ENCODE peak calls at places on chromosome 13, in ten cellular contexts. D is ascending aorta, N is mucosa of descending colon, W is breast epithelium, U is uterus, P is left lung, H is heart left ventricle, B is AG10803, G is kidney, E is BJ. T is an unnamed sample.

GRCh38 chr13:110012102-110012739 is 225.8 kb upstream of the IRS2 start:
- DNase-seq in D (no peak), N (no peak), W (no peak), U (no peak), P (no peak), H (no peak), B (peak), G (no peak), E (peak), T (no peak)

GRCh38 chr13:56755181-56755580 is 385.5 kb upstream of the PRR20A start:
- DNase-seq in D (no peak), N (no peak), W (no peak), U (no peak), P (no peak), H (no peak), B (no peak), G (no peak), E (no peak), T (peak)

GRCh38 chr13:110699148-110700145 is 6.5 kb downstream of the CARS2 start:
- DNase-seq in D (no peak), N (no peak), W (no peak), U (no peak), P (no peak), H (no peak), B (no peak), G (no peak), E (no peak), T (no peak)

GRCh38 chr13:101258071-101258470 is 158.2 kb downstream of the NALCN start:
- DNase-seq in D (no peak), N (no peak), W (no peak), U (no peak), P (no peak), H (no peak), B (peak), G (no peak), E (peak), T (no peak)

GRCh38 chr13:53198017-53198416 is 169.4 kb downstream of the OLFM4 start:
- DNase-seq in D (no peak), N (no peak), W (no peak), U (no peak), P (no peak), H (no peak), B (no peak), G (no peak), E (no peak), T (no peak)

GRCh38 chr13:110419391-110419791 is 112.3 kb downstream of the COL4A2 start:
- DNase-seq in D (no peak), N (no peak), W (no peak), U (no peak), P (no peak), H (no peak), B (no peak), G (no peak), E (no peak), T (no peak)

GRCh38 chr13:25232937-25233515 is 54.3 kb downstream of the MTMR6 start:
- DNase-seq in D (no peak), N (peak), W (no peak), U (no peak), P (no peak), H (no peak), B (peak), G (no peak), E (no peak), T (peak)

GRCh38 chr13:109812375-109812774 is 26.0 kb upstream of the IRS2 start:
- DNase-seq in D (no peak), N (no peak), W (no peak), U (no peak), P (no peak), H (no peak), B (no peak), G (peak), E (no peak), T (no peak)

GRCh38 chr13:31765441-31765840 is 26.1 kb downstream of the RXFP2 start:
- DNase-seq in D (no peak), N (no peak), W (no peak), U (no peak), P (no peak), H (no peak), B (peak), G (no peak), E (peak), T (no peak)

GRCh38 chr13:24684600-24684998 is 4.4 kb downstream of the ATP12A start:
- DNase-seq in D (no peak), N (no peak), W (no peak), U (no peak), P (no peak), H (no peak), B (peak), G (no peak), E (no peak), T (no peak)

GRCh38 chr13:26011996-26012688 is 39.7 kb downstream of the SHISA2 start:
- DNase-seq in D (no peak), N (peak), W (no peak), U (no peak), P (no peak), H (no peak), B (no peak), G (peak), E (no peak), T (no peak)

GRCh38 chr13:74869846-74870245 is 612.1 kb downstream of the TBC1D4 start:
- DNase-seq in D (no peak), N (no peak), W (no peak), U (no peak), P (no peak), H (no peak), B (no peak), G (no peak), E (no peak), T (no peak)

GRCh38 chr13:30156826-30157615 is 150.3 kb downstream of the KATNAL1 start:
- DNase-seq in D (no peak), N (no peak), W (no peak), U (no peak), P (no peak), H (no peak), B (no peak), G (no peak), E (no peak), T (no peak)

GRCh38 chr13:74444161-74444571 is 310.0 kb upstream of the KLF12 start:
- DNase-seq in D (no peak), N (no peak), W (no peak), U (no peak), P (no peak), H (no peak), B (peak), G (no peak), E (no peak), T (no peak)

GRCh38 chr13:38636756-38637155 is 50.1 kb upstream of the FREM2 start:
- DNase-seq in D (no peak), N (peak), W (no peak), U (no peak), P (no peak), H (no peak), B (no peak), G (no peak), E (no peak), T (peak)

GRCh38 chr13:102697929-102698648 is 3.2 kb upstream of the METTL21C start:
- DNase-seq in D (no peak), N (no peak), W (no peak), U (no peak), P (no peak), H (no peak), B (no peak), G (no peak), E (no peak), T (no peak)

GRCh38 chr13:56347014-56347413 is 793.7 kb upstream of the PRR20A start:
- DNase-seq in D (no peak), N (no peak), W (no peak), U (no peak), P (no peak), H (no peak), B (no peak), G (no peak), E (no peak), T (no peak)

GRCh38 chr13:59422646-59423045 is 741.1 kb downstream of the DIAPH3 start:
- DNase-seq in D (no peak), N (no peak), W (no peak), U (no peak), P (no peak), H (no peak), B (peak), G (no peak), E (no peak), T (no peak)

GRCh38 chr13:73754727-73755292 is 379.4 kb downstream of the KLF12 start:
- DNase-seq in D (no peak), N (peak), W (no peak), U (no peak), P (no peak), H (no peak), B (peak), G (no peak), E (no peak), T (no peak)

DNA sequence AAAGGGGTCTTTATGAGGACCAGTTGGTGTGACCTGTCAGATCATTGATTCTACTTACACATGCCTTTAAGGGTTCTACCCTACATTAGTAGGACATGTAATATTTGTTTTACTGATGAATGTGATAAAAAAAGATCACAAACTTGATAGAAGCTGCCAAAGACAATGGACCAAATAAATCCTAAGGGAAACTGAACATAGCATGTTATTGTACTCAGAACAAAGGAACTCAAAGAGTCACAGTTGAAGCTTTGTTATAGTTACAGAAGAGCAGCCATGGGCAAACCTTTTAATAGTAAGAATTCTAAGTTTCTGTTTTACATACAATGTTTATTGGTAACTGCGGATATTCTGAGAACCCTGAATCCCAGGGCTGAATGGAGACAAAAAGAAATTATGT is 780.1 kb downstream of the SLITRK6 start:
- DNase-seq in D (no peak), N (no peak), W (no peak), U (no peak), P (no peak), H (no peak), B (no peak), G (no peak), E (no peak), T (no peak)
- TF ChIP-seq CTCF in D (no peak), N (no peak), W (no peak), U (no peak), P (no peak), H (no peak), B (no peak), G (no peak), E (no peak), T (no peak)

GRCh38 chr13:43058836-43059235 is 35.5 kb downstream of the DNAJC15 start:
- DNase-seq in D (no peak), N (no peak), W (no peak), U (no peak), P (no peak), H (no peak), B (no peak), G (no peak), E (no peak), T (no peak)

GRCh38 chr13:43061496-43062280 is 38.3 kb downstream of the DNAJC15 start:
- DNase-seq in D (no peak), N (no peak), W (no peak), U (no peak), P (no peak), H (no peak), B (no peak), G (no peak), E (no peak), T (no peak)

GRCh38 chr13:43054803-43055802 is 31.7 kb downstream of the DNAJC15 start:
- DNase-seq in D (no peak), N (peak), W (no peak), U (peak), P (no peak), H (peak), B (peak), G (no peak), E (no peak), T (no peak)

GRCh38 chr13:43057653-43058317 is 34.4 kb downstream of the DNAJC15 start:
- DNase-seq in D (no peak), N (peak), W (no peak), U (no peak), P (no peak), H (peak), B (no peak), G (no peak), E (no peak), T (no peak)

DNA sequence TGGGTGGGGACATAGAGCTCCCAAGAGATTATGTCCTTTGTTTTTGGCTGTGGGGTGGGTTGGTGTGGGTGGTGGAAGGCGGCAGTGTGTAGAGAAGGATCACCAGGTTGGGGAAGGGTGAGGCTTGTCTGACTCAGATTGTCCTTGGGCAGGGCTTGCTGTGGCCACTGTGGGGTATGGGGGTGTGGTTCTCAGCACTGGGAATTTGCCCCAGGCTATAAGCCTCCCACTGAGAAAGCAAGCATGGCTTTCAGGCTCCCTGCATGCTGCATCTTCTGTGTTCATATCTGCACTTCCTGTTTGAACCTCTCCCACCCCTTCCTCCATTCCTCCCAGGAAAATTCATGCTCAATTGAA is 34.9 kb downstream of the DNAJC15 start:
- DNase-seq in D (no peak), N (peak), W (no peak), U (no peak), P (no peak), H (peak), B (peak), G (peak), E (peak), T (no peak)
- H3K4me3 ChIP-seq in D (no peak), N (no peak), W (no peak), U (no peak), P (no peak), H (no peak), B (no peak), G (no peak), E (no peak), T (no peak)

GRCh38 chr13:40749327-40749726 is 21.7 kb downstream of the MRPS31 start:
- DNase-seq in D (no peak), N (no peak), W (no peak), U (no peak), P (no peak), H (no peak), B (no peak), G (no peak), E (no peak), T (no peak)
- TF ChIP-seq CTCF in D (no peak), N (no peak), W (no peak), U (no peak), P (no peak), H (no peak), B (no peak), G (no peak), E (peak), T (no peak)

GRCh38 chr13:112877976-112878955 is 90.7 kb upstream of the MCF2L start:
- DNase-seq in D (no peak), N (no peak), W (no peak), U (no peak), P (peak), H (no peak), B (no peak), G (peak), E (no peak), T (no peak)

GRCh38 chr13:112880221-112880641 is 88.8 kb upstream of the MCF2L start:
- DNase-seq in D (no peak), N (no peak), W (no peak), U (no peak), P (peak), H (peak), B (no peak), G (peak), E (no peak), T (no peak)

GRCh38 chr13:112880976-112881540 is 88.0 kb upstream of the MCF2L start:
- DNase-seq in D (no peak), N (no peak), W (no peak), U (no peak), P (peak), H (peak), B (no peak), G (peak), E (no peak), T (no peak)

GRCh38 chr13:112877496-112877895 is 91.5 kb upstream of the MCF2L start:
- DNase-seq in D (no peak), N (no peak), W (no peak), U (no peak), P (peak), H (peak), B (no peak), G (peak), E (no peak), T (no peak)

DNA sequence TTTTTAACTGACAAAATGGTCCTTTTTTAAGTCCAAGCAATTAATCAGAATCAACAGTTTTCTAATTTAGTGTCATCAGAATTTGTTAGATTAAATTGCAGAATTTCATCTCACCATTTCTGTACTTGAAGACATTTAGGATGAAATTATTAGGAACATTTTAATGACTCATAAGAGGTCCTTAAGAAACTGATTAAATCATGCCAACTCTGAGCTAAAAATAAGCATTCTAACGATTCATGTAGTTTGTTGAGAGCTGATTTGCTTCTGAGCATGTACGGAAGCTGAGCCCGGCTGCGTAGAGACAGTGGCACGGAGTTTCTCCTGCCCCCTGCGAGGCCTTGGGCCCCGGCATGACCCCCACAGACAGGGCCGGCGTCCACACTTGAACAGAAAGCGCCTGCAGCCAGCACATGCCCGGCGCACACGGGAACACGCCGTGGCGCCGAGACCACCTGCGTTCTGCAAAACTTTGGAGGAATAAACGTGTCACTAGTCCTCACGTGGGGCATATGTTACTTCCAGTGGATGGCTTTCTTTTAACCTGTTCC is 89.7 kb upstream of the MCF2L start:
- DNase-seq in D (no peak), N (no peak), W (no peak), U (no peak), P (peak), H (peak), B (peak), G (peak), E (no peak), T (no peak)
- H3K4me3 ChIP-seq in D (no peak), N (no peak), W (no peak), U (no peak), P (no peak), H (no peak), B (no peak), G (no peak), E (no peak), T (no peak)

GRCh38 chr13:48580886-48581285 is 48.0 kb upstream of the RCBTB2 start:
- DNase-seq in D (no peak), N (no peak), W (no peak), U (no peak), P (no peak), H (no peak), B (no peak), G (no peak), E (no peak), T (no peak)

GRCh38 chr13:48578516-48579166 is 45.8 kb upstream of the RCBTB2 start:
- DNase-seq in D (no peak), N (no peak), W (no peak), U (no peak), P (no peak), H (no peak), B (no peak), G (no peak), E (no peak), T (no peak)

GRCh38 chr13:48582086-48582485 is 49.2 kb upstream of the RCBTB2 start:
- DNase-seq in D (no peak), N (no peak), W (no peak), U (no peak), P (no peak), H (no peak), B (no peak), G (no peak), E (no peak), T (no peak)

GRCh38 chr13:48580185-48580803 is 47.4 kb upstream of the RCBTB2 start:
- DNase-seq in D (no peak), N (peak), W (peak), U (peak), P (no peak), H (peak), B (peak), G (no peak), E (peak), T (peak)

GRCh38 chr13:48579167-48579918 is 46.5 kb upstream of the RCBTB2 start:
- DNase-seq in D (no peak), N (peak), W (no peak), U (no peak), P (no peak), H (no peak), B (no peak), G (no peak), E (no peak), T (no peak)
- TF ChIP-seq CTCF in D (no peak), N (no peak), W (no peak), U (no peak), P (no peak), H (no peak), B (no peak), G (no peak), E (no peak), T (no peak)

DNA sequence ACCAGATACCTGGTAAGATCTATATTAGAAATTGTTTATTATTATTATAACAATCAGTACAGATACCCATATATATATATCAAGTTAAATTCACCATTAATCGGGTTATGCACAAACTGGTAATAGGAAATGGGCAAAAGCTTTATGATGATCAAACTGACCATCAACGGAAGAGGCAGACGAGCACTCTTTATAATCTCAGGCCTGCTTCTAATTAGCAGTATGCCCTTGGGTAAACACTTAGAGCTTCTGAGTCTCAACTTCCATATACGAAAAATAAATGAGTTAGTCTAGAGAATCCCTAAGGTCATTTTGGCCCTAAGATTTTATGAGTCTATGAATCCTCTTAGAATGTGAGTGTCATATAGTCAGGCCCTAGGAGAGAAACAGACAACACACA is 710.9 kb downstream of the PCDH9 start:
- DNase-seq in D (no peak), N (no peak), W (no peak), U (no peak), P (no peak), H (no peak), B (no peak), G (no peak), E (no peak), T (no peak)
- H3K4me3 ChIP-seq in D (no peak), N (no peak), W (no peak), U (no peak), P (no peak), H (no peak), B (no peak), G (no peak), E (no peak), T (no peak)

DNA sequence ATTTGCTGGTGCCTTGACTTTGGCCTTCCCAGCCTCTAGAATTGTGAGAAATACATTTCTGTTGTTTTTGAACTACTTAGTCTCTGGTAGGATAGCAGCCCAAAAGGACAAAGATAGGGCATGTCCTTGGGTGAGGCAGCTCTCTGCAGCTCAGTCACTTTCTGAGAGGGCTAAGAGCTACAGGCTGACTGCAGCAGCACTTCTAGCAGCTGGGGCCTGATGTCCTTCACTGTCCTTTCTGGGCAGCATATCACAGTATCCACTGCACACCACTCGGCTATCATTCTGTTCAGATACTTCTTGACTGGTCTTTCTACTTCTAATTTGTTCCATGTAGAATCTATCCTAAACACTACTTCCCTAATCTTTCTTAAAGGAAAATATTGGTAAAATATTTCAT is 68.5 kb upstream of the CLDN10 start:
- DNase-seq in D (no peak), N (no peak), W (no peak), U (no peak), P (no peak), H (no peak), B (no peak), G (no peak), E (no peak), T (no peak)
- TF ChIP-seq CTCF in D (no peak), N (no peak), W (no peak), U (no peak), P (no peak), H (no peak), B (no peak), G (no peak), E (no peak), T (no peak)

GRCh38 chr13:21075303-21076264 is 14.2 kb upstream of the LATS2 start:
- DNase-seq in D (no peak), N (peak), W (no peak), U (no peak), P (peak), H (peak), B (no peak), G (no peak), E (no peak), T (no peak)
- H3K4me3 ChIP-seq in D (peak), N (no peak), W (peak), U (peak), P (peak), H (peak), B (peak), G (peak), E (peak), T (no peak)

GRCh38 chr13:104318121-104318520 is 1251.9 kb upstream of the SLC10A2 start:
- DNase-seq in D (no peak), N (no peak), W (no peak), U (no peak), P (no peak), H (no peak), B (no peak), G (no peak), E (peak), T (peak)
- TF ChIP-seq CTCF in D (no peak), N (no peak), W (no peak), U (no peak), P (no peak), H (peak), B (no peak), G (peak), E (peak), T (peak)

T was measured in LNCaP clone FGC.